ENCODE peak calls at places on chromosome 16, in four cellular contexts. One of them, this sample, is unnamed.

GRCh38 chr16:47025641-47026040 is 52.2 kb upstream of the DNAJA2 start:
- DNase-seq in HepG2: no peak
- DNase-seq in SK-N-SH: no peak
- DNase-seq in GM12878: no peak
- DNase-seq in this sample: no peak

GRCh38 chr16:29674188-29674587 is 4.8 kb upstream of the QPRT start:
- DNase-seq in HepG2: no peak
- DNase-seq in SK-N-SH: no peak
- DNase-seq in GM12878: no peak
- DNase-seq in this sample: no peak

GRCh38 chr16:12186774-12187335 is 210.3 kb downstream of the SNX29 start:
- DNase-seq in HepG2: no peak
- DNase-seq in GM12878: no peak
- DNase-seq in SK-N-SH: no peak
- DNase-seq in this sample: no peak

GRCh38 chr16:285146-286055 is 2.4 kb downstream of the PDIA2 start:
- DNase-seq in SK-N-SH: no peak
- DNase-seq in HepG2: no peak
- DNase-seq in GM12878: no peak
- DNase-seq in this sample: no peak

GRCh38 chr16:87425941-87426340 is 33.8 kb downstream of the MAP1LC3B start:
- DNase-seq in HepG2: no peak
- DNase-seq in GM12878: no peak
- DNase-seq in SK-N-SH: no peak
- DNase-seq in this sample: no peak

GRCh38 chr16:69131167-69131748 is 1.1 kb downstream of the CHTF8 start:
- DNase-seq in SK-N-SH: peak
- DNase-seq in HepG2: no peak
- DNase-seq in GM12878: no peak
- DNase-seq in this sample: no peak

GRCh38 chr16:75078886-75079285 is 37.7 kb downstream of the LDHD start:
- DNase-seq in HepG2: no peak
- DNase-seq in SK-N-SH: no peak
- DNase-seq in GM12878: no peak
- DNase-seq in this sample: no peak

GRCh38 chr16:68972720-68973119 is 129.4 kb downstream of the TANGO6 start:
- DNase-seq in HepG2: no peak
- DNase-seq in GM12878: no peak
- DNase-seq in SK-N-SH: peak
- DNase-seq in this sample: peak

GRCh38 chr16:33059206-33059605 is 134.8 kb upstream of the TP53TG3C start:
- DNase-seq in HepG2: no peak
- DNase-seq in SK-N-SH: no peak
- DNase-seq in GM12878: no peak
- DNase-seq in this sample: no peak

GRCh38 chr16:25045696-25046381 is 30.7 kb upstream of the ARHGAP17 start:
- DNase-seq in HepG2: no peak
- DNase-seq in SK-N-SH: no peak
- DNase-seq in GM12878: no peak
- DNase-seq in this sample: no peak

GRCh38 chr16:7137560-7138330 is 194.9 kb upstream of the RBFOX1 start:
- DNase-seq in HepG2: peak
- DNase-seq in GM12878: no peak
- DNase-seq in SK-N-SH: no peak
- DNase-seq in this sample: no peak

GRCh38 chr16:69781118-69781517 is 19.0 kb downstream of the WWP2 start:
- DNase-seq in GM12878: no peak
- DNase-seq in HepG2: peak
- DNase-seq in SK-N-SH: no peak
- DNase-seq in this sample: no peak

GRCh38 chr16:23482778-23483177 is 27.5 kb downstream of the GGA2 start:
- DNase-seq in GM12878: no peak
- DNase-seq in HepG2: no peak
- DNase-seq in SK-N-SH: no peak
- DNase-seq in this sample: no peak

GRCh38 chr16:67539271-67539670 is 10.6 kb downstream of the RIPOR1 start:
- DNase-seq in HepG2: no peak
- DNase-seq in GM12878: no peak
- DNase-seq in SK-N-SH: no peak
- DNase-seq in this sample: no peak

GRCh38 chr16:17026600-17027242 is 444.0 kb downstream of the XYLT1 start:
- DNase-seq in HepG2: no peak
- DNase-seq in SK-N-SH: no peak
- DNase-seq in GM12878: peak
- DNase-seq in this sample: no peak

GRCh38 chr16:76081936-76082335 is 195.3 kb upstream of the CNTNAP4 start:
- DNase-seq in HepG2: no peak
- DNase-seq in GM12878: no peak
- DNase-seq in SK-N-SH: no peak
- DNase-seq in this sample: no peak

GRCh38 chr16:24975428-24975889 is 39.7 kb downstream of the ARHGAP17 start:
- DNase-seq in SK-N-SH: no peak
- DNase-seq in HepG2: no peak
- DNase-seq in GM12878: peak
- DNase-seq in this sample: no peak

GRCh38 chr16:52786105-52786504 is 239.2 kb upstream of the TOX3 start:
- DNase-seq in SK-N-SH: no peak
- DNase-seq in HepG2: no peak
- DNase-seq in GM12878: no peak
- DNase-seq in this sample: no peak

GRCh38 chr16:4693956-4694663 is 748 bp downstream of the NUDT16L1 start:
- DNase-seq in SK-N-SH: peak
- DNase-seq in HepG2: no peak
- DNase-seq in GM12878: no peak
- DNase-seq in this sample: no peak

GRCh38 chr16:67723151-67723915 is 4.2 kb upstream of the GFOD2 start:
- DNase-seq in GM12878: no peak
- DNase-seq in HepG2: no peak
- DNase-seq in SK-N-SH: no peak
- DNase-seq in this sample: no peak

GRCh38 chr16:67399218-67399733 is 6.0 kb upstream of the TPPP3 start:
- DNase-seq in HepG2: no peak
- DNase-seq in SK-N-SH: peak
- DNase-seq in GM12878: no peak
- DNase-seq in this sample: peak

GRCh38 chr16:23469814-23470213 is 16.8 kb upstream of the COG7 start:
- DNase-seq in HepG2: no peak
- DNase-seq in GM12878: no peak
- DNase-seq in SK-N-SH: no peak
- DNase-seq in this sample: no peak

GRCh38 chr16:9457215-9457614 is 365.8 kb downstream of the HAPSTR1 start:
- DNase-seq in SK-N-SH: no peak
- DNase-seq in HepG2: no peak
- DNase-seq in GM12878: no peak
- DNase-seq in this sample: no peak

GRCh38 chr16:57479422-57480126 is 6.7 kb downstream of the DOK4 start:
- DNase-seq in HepG2: peak
- DNase-seq in SK-N-SH: peak
- DNase-seq in GM12878: no peak
- DNase-seq in this sample: peak

GRCh38 chr16:88785106-88785924 is at the start of gene PIEZO1:
- DNase-seq in GM12878: no peak
- DNase-seq in HepG2: no peak
- DNase-seq in SK-N-SH: peak
- DNase-seq in this sample: no peak

GRCh38 chr16:88784856-88785105 is 239 bp downstream of the PIEZO1 start:
- DNase-seq in SK-N-SH: no peak
- DNase-seq in HepG2: no peak
- DNase-seq in GM12878: no peak
- DNase-seq in this sample: no peak

GRCh38 chr16:88782454-88783390 is 2.3 kb downstream of the PIEZO1 start:
- DNase-seq in GM12878: no peak
- DNase-seq in SK-N-SH: no peak
- DNase-seq in HepG2: no peak
- DNase-seq in this sample: no peak

GRCh38 chr16:88784074-88784855 is 755 bp downstream of the PIEZO1 start:
- DNase-seq in HepG2: peak
- DNase-seq in SK-N-SH: peak
- DNase-seq in GM12878: no peak
- DNase-seq in this sample: peak

DNA sequence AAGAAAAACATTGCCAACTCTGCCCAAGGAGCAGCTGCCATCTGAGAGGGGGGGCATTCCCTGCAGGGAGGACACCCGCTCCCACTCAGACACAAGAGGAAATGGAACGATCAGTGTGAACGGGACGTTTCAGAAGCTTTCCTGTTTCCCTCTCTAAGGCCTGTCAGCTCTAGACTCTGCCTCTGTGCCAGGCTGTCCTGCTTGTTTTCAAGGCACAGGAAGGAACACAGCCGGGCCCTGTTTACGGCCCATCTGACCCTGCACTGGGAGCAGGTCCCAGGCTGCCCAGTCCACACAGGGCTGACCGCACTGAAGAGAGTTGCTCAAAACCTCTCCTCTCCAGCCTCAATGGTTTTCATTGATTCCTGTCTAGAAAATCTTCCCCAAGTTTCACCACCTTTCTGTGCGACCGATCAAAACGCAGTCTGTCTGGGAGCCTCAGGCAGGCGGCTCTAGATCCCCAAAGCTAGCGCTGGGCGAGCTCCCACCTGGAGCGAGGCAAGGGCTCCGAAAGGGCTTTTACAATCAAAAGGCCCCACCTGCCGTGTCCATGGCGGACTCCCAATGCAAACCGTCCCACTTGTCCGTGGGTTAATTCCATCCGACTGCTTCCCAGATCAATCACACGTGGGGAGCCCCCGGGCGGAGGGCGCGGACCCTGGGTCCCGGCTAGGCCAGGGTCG is 1.5 kb downstream of the PIEZO1 start:
- DNase-seq in SK-N-SH: no peak
- DNase-seq in GM12878: no peak
- DNase-seq in HepG2: no peak
- DNase-seq in this sample: no peak
- TF ChIP-seq TCF12 in SK-N-SH: no peak
- TF ChIP-seq TCF12 in GM12878: no peak
- TF ChIP-seq TCF12 in HepG2: no peak
- TF ChIP-seq TCF12 in this sample: no peak

DNA sequence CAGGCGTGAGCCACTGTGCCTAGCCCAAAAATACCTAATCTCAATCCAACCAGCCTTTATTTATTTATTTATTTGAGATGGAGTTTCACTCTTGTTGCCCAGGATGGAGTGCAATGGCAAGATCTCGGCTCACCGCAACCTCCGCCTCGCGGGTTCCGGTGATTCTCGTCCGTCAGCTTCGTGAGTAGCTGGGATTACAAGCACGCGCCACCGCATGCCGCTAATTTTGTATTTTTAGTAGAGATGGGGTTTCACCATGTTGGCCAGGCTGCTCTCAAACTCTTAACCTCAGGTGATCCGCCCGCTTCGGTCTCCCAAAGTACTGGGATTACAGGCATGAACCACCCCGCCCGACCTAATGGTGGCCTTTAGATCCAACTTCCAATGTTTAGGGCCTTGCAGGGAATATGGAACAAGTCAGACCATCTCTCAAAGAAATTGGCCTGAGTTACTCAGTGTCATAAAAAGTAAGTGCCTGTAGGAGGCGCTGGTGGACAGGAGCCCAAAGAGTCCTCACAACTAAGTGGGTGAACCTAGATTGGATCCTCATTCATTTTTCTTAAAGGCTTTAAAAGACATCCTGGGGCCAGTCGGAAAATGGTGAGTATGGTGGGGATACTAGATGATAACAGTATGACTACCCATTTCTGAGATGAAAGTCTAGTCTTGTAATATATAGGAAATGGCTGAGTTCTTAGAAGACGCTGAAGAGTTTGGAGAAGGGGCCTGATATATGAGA is 4.6 kb downstream of the ZSCAN10 start:
- DNase-seq in GM12878: no peak
- DNase-seq in SK-N-SH: peak
- DNase-seq in HepG2: peak
- DNase-seq in this sample: peak
- TF ChIP-seq TCF12 in GM12878: no peak
- TF ChIP-seq TCF12 in SK-N-SH: no peak
- TF ChIP-seq TCF12 in HepG2: no peak
- TF ChIP-seq TCF12 in this sample: no peak

DNA sequence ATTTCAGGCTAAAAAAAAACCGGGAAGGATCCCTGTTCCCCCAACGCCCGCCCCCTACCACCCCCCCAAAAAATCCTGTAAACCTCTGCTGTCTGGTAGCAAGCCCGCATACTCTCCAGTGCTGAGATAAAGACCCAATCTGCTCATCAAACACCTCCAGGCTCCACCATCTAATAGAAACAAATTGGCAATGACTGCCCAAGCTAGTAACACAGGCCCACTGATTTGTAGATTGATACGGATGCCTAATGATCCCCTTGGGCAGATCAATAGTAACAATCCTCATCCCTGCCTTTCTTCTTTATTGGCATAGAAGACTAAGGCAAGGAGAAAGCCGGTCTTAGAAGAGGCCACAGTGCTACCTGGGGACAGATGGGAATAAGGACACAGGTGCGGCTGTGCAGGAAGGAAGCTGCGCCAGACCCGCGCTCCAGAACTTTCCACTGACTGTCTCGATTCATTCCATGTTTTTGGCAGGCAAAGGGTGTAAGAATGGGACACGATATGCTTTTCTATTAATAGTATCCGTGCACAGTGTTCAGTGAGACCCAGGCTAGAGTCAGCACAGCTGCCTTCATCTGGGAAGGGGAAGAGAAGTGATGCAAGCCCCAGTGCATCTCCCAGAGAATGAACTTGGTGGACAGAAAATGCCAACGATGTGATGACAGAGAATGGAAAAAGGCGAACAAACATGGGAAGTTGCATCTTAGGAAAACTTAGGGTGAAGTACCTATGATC is 407.6 kb upstream of the PSMD7 start:
- DNase-seq in SK-N-SH: no peak
- DNase-seq in HepG2: no peak
- DNase-seq in GM12878: no peak
- DNase-seq in this sample: no peak
- TF ChIP-seq TCF12 in SK-N-SH: no peak
- TF ChIP-seq TCF12 in HepG2: no peak
- TF ChIP-seq TCF12 in GM12878: no peak
- TF ChIP-seq TCF12 in this sample: no peak

GRCh38 chr16:48086422-48086821 is 69.4 kb downstream of the ABCC12 start:
- DNase-seq in SK-N-SH: no peak
- DNase-seq in GM12878: no peak
- DNase-seq in HepG2: no peak
- DNase-seq in this sample: no peak

GRCh38 chr16:48082516-48082915 is 73.3 kb downstream of the ABCC12 start:
- DNase-seq in HepG2: no peak
- DNase-seq in GM12878: no peak
- DNase-seq in SK-N-SH: no peak
- DNase-seq in this sample: no peak

GRCh38 chr16:48087639-48088038 is 68.2 kb downstream of the ABCC12 start:
- DNase-seq in SK-N-SH: no peak
- DNase-seq in GM12878: no peak
- DNase-seq in HepG2: no peak
- DNase-seq in this sample: no peak

GRCh38 chr16:48076455-48077012 is 79.3 kb downstream of the ABCC12 start:
- DNase-seq in SK-N-SH: no peak
- DNase-seq in GM12878: no peak
- DNase-seq in HepG2: peak
- DNase-seq in this sample: no peak

DNA sequence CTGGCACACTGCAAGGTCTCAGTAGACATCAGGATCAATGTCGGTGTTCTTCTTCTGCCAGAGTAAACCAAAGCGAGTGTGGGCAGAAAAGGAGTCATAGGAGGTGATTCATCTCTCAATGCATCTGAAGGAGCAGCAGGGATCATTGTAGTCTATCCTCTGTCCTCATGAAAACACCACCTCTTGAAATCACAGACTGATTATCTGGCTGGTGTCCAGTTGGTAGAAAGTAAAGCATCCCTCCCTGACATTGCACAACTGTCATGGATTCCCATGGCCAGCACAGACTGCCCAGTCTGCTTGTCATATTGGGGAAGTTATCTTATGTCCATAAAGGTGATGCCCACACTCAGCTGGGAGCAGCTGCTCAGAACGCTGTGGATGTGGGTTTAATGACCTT is 74.1 kb downstream of the ABCC12 start:
- DNase-seq in HepG2: no peak
- DNase-seq in SK-N-SH: no peak
- DNase-seq in GM12878: no peak
- DNase-seq in this sample: no peak
- TF ChIP-seq TCF12 in HepG2: no peak
- TF ChIP-seq TCF12 in SK-N-SH: peak
- TF ChIP-seq TCF12 in GM12878: no peak
- TF ChIP-seq TCF12 in this sample: no peak

This sample was measured in H1.